ENCODE peak calls at places on chromosomes 6 and 20, in ten cellular contexts. V is activated CD4-positive, alpha-beta T cell treated with anti-CD3 and anti-CD28 coated beads, Interleukin-2, amount 10 ng/mL, durations not matched to agents 7 days and 5 days; Z is T47D; S is glutamatergic neuron; Q is type B pancreatic cell; P is AG04450; L is COLO829; E is ELF-1; B is H54; O is hypothalamus. C is an unnamed sample.
A peak's percentile ranks its signal among the peaks of the same experiment; 100 is the strongest.

GRCh38 chr6:160972111-160972510 is 19.5 kb upstream of the MAP3K4 start:
- DNase-seq in V (no peak), Z (no peak), S (no peak), Q (no peak), P (peak; percentile 90), L (peak; percentile 69), E (no peak), B (peak; percentile 23), O (no peak), C (no peak)

GRCh38 chr20:13353261-13353945 is 132.3 kb downstream of the ISM1 start:
- DNase-seq in V (no peak), Z (no peak), S (no peak), Q (no peak), P (no peak), L (no peak), E (no peak), B (no peak), O (no peak), C (no peak)

GRCh38 chr20:35892871-35893270 is 61.4 kb downstream of the SCAND1 start:
- DNase-seq in V (no peak), Z (no peak), S (no peak), Q (no peak), P (no peak), L (no peak), E (no peak), B (no peak), O (no peak), C (no peak)

GRCh38 chr6:93059911-93060310 is 359.4 kb downstream of the EPHA7 start:
- DNase-seq in V (no peak), Z (no peak), S (no peak), Q (no peak), P (no peak), L (no peak), E (no peak), B (no peak), O (no peak), C (no peak)

GRCh38 chr20:47557791-47558190 is 56.1 kb downstream of the NCOA3 start:
- DNase-seq in V (no peak), Z (no peak), S (no peak), Q (no peak), P (no peak), L (no peak), E (no peak), B (no peak), O (no peak), C (no peak)

GRCh38 chr20:59585714-59586404 is 18.5 kb upstream of the PHACTR3 start:
- DNase-seq in V (no peak), Z (no peak), S (peak; percentile 11), Q (no peak), P (no peak), L (no peak), E (no peak), B (no peak), O (no peak), C (no peak)

GRCh38 chr6:139943391-139943790 is 568.9 kb upstream of the CITED2 start:
- DNase-seq in V (no peak), Z (no peak), S (no peak), Q (no peak), P (peak; percentile 48), L (no peak), E (no peak), B (peak; percentile 12), O (no peak), C (no peak)

GRCh38 chr6:165049362-165049761 is 260.0 kb downstream of the C6orf118 start:
- DNase-seq in V (peak; percentile 18), Z (no peak), S (peak; percentile 82), Q (no peak), P (no peak), L (peak; percentile 13), E (peak; percentile 77), B (no peak), O (no peak), C (no peak)

GRCh38 chr6:168179702-168180382 is 100.8 kb upstream of the FRMD1 start:
- DNase-seq in V (no peak), Z (no peak), S (no peak), Q (peak; percentile 60), P (no peak), L (no peak), E (peak; percentile 34), B (no peak), O (no peak), C (no peak)

GRCh38 chr6:141552463-141552862 is 580.3 kb upstream of the GJE1 start:
- DNase-seq in V (no peak), Z (no peak), S (no peak), Q (no peak), P (peak; percentile 43), L (no peak), E (no peak), B (peak; percentile 6), O (no peak), C (no peak)

GRCh38 chr6:83341765-83342164 is 89.1 kb downstream of the ME1 start:
- DNase-seq in V (no peak), Z (no peak), S (no peak), Q (no peak), P (no peak), L (no peak), E (no peak), B (no peak), O (no peak), C (no peak)

GRCh38 chr20:48070961-48071645 is 285.8 kb upstream of the SULF2 start:
- DNase-seq in V (no peak), Z (no peak), S (no peak), Q (no peak), P (no peak), L (no peak), E (no peak), B (no peak), O (no peak), C (no peak)

GRCh38 chr20:42179768-42180167 is 561.6 kb upstream of the CHD6 start:
- DNase-seq in V (no peak), Z (no peak), S (no peak), Q (no peak), P (no peak), L (no peak), E (no peak), B (no peak), O (no peak), C (no peak)

GRCh38 chr6:34147906-34148701 is 2.2 kb upstream of the GRM4 start:
- DNase-seq in V (no peak), Z (no peak), S (no peak), Q (no peak), P (no peak), L (no peak), E (peak; percentile 50), B (no peak), O (no peak), C (no peak)

GRCh38 chr6:3333263-3333662 is 74.5 kb downstream of the PSMG4 start:
- DNase-seq in V (no peak), Z (no peak), S (peak; percentile 55), Q (no peak), P (no peak), L (no peak), E (no peak), B (no peak), O (no peak), C (no peak)

GRCh38 chr6:131400054-131400781 is 172.8 kb upstream of the ARG1 start:
- DNase-seq in V (no peak), Z (no peak), S (no peak), Q (no peak), P (peak; percentile 21), L (peak; percentile 85), E (no peak), B (no peak), O (no peak), C (peak; percentile 25)

GRCh38 chr6:13290335-13290734 is 38.0 kb downstream of the TBC1D7 start:
- DNase-seq in V (no peak), Z (no peak), S (no peak), Q (no peak), P (no peak), L (no peak), E (no peak), B (no peak), O (no peak), C (no peak)